ENCODE peak calls at places on chromosomes 7 and 10, in six cellular contexts. J is activated T-cell treated with anti-CD3 and anti-CD28 coated beads for 48 hours, W is fibroblast of lung, U is cardiac fibroblast, P is T-helper 22 cell, I is epithelial cell of esophagus. A is an unnamed sample.

GRCh38 chr7:26188291-26188999 is 12.1 kb downstream of the HNRNPA2B1 start:
- DNase-seq in J (no peak), U (no peak), W (no peak), P (no peak), I (no peak), A (no peak)

GRCh38 chr7:99639267-99639666 is 22.5 kb downstream of the ZSCAN25 start:
- DNase-seq in W (no peak), J (no peak), I (no peak), P (no peak), U (no peak), A (no peak)

GRCh38 chr10:28291881-28292297 is 11.0 kb downstream of the MPP7 start:
- DNase-seq in I (peak; percentile 92), J (peak; percentile 42), U (peak; percentile 25), W (peak; percentile 96), P (no peak), A (peak; percentile 60)

GRCh38 chr10:63670291-63670898 is 149.2 kb downstream of the REEP3 start:
- DNase-seq in U (peak; percentile 89), P (no peak), I (no peak), J (no peak), W (peak; percentile 36), A (peak; percentile 59)

GRCh38 chr10:126041804-126042231 is 145.5 kb downstream of the FANK1 start:
- DNase-seq in P (peak; percentile 77), J (peak; percentile 59), I (peak; percentile 33), U (peak; percentile 88), W (peak; percentile 65), A (no peak)

GRCh38 chr7:20795881-20796280 is 9.2 kb upstream of the SP8 start:
- DNase-seq in P (no peak), U (no peak), J (no peak), W (no peak), I (no peak), A (no peak)

GRCh38 chr10:29554660-29555059 is 80.1 kb downstream of the SVIL start:
- DNase-seq in W (peak; percentile 86), I (peak; percentile 22), U (no peak), P (no peak), J (no peak), A (no peak)

GRCh38 chr7:137402535-137403258 is 59.2 kb upstream of the PTN start:
- DNase-seq in J (no peak), U (no peak), P (no peak), I (no peak), W (no peak), A (no peak)

GRCh38 chr10:1398626-1399410 is 338.5 kb downstream of the ADARB2 start:
- DNase-seq in I (no peak), P (no peak), W (no peak), J (no peak), U (no peak), A (no peak)

GRCh38 chr7:156984209-156984891 is 26.1 kb downstream of the MNX1 start:
- DNase-seq in U (peak; percentile 18), J (no peak), I (no peak), P (no peak), W (no peak), A (peak; percentile 16)

GRCh38 chr7:151835636-151836035 is 41.3 kb downstream of the PRKAG2 start:
- DNase-seq in U (no peak), P (no peak), I (no peak), J (no peak), W (no peak), A (no peak)

A was measured in skeletal muscle cell.